ENCODE peak calls at places on chromosomes 4 and X, in nine cellular contexts. D is mammary epithelial cell, A is GM23248, X is endodermal cell, R is breast epithelium, Z is HCT116, I is brain microvascular endothelial cell, C is upper lobe of left lung, T is mesendoderm. P is an unnamed sample.

GRCh38 chr4:109908741-109909140 is 3.9 kb upstream of the EGF start:
- DNase-seq in A (no peak), D (no peak), T (no peak), I (no peak), C (no peak), X (no peak), Z (no peak), R (no peak), P (no peak)

GRCh38 chrX:150569155-150569477 is 695 bp downstream of the MTM1 start:
- DNase-seq in I (peak), Z (no peak), T (no peak), A (peak), R (no peak), C (no peak), X (no peak), D (peak), P (no peak)

GRCh38 chrX:5113128-5113527 is 1115.5 kb downstream of the NLGN4X start:
- DNase-seq in I (no peak), A (no peak), D (peak), Z (no peak), T (peak), X (no peak), R (no peak), C (no peak), P (no peak)

GRCh38 chr4:7817877-7818675 is 121.6 kb downstream of the AFAP1 start:
- DNase-seq in D (no peak), T (no peak), Z (no peak), R (no peak), X (no peak), A (no peak), C (no peak), I (peak), P (no peak)

GRCh38 chr4:173505924-173506779 is 23.9 kb downstream of the HAND2 start:
- DNase-seq in Z (peak), A (peak), X (peak), T (peak), C (no peak), R (no peak), D (no peak), I (peak), P (no peak)

GRCh38 chr4:183504930-183505555 is at the start of gene ING2:
- DNase-seq in I (peak), A (peak), Z (peak), C (peak), D (peak), X (no peak), T (peak), R (peak), P (no peak)

GRCh38 chrX:47093248-47093647 is 15.0 kb downstream of the RGN start:
- DNase-seq in A (peak), I (peak), T (no peak), X (no peak), Z (peak), D (peak), R (no peak), C (no peak), P (peak)

GRCh38 chr4:134202557-134202956 is 968 bp upstream of the PABPC4L start:
- DNase-seq in X (no peak), Z (no peak), R (no peak), A (no peak), T (no peak), C (no peak), D (no peak), I (no peak), P (no peak)

GRCh38 chr4:103292959-103293358 is 94.8 kb upstream of the CENPE start:
- DNase-seq in A (no peak), R (no peak), X (no peak), D (no peak), T (no peak), C (no peak), I (no peak), Z (no peak), P (no peak)

GRCh38 chr4:3828546-3828945 is 62.4 kb downstream of the ADRA2C start:
- DNase-seq in C (no peak), X (no peak), T (no peak), A (no peak), D (no peak), R (no peak), Z (no peak), I (no peak), P (no peak)

GRCh38 chr4:41930139-41930831 is 4.9 kb upstream of the TMEM33 start:
- DNase-seq in C (no peak), T (no peak), I (no peak), Z (no peak), R (no peak), A (no peak), D (no peak), X (no peak), P (no peak)

GRCh38 chrX:22397566-22397965 is 124.9 kb downstream of the CBLL2 start:
- DNase-seq in Z (no peak), C (no peak), X (no peak), R (no peak), D (peak), T (no peak), I (no peak), A (peak), P (no peak)

GRCh38 chr4:141352775-141353544 is 132.3 kb downstream of the ZNF330 start:
- DNase-seq in X (peak), A (peak), I (peak), T (peak), Z (no peak), R (no peak), C (no peak), D (peak), P (peak)

GRCh38 chr4:79632114-79632513 is 224.1 kb upstream of the GK2 start:
- DNase-seq in Z (no peak), X (no peak), I (no peak), T (peak), R (no peak), D (no peak), A (no peak), C (no peak), P (no peak)

GRCh38 chr4:120052840-120053239 is 13.8 kb downstream of the MAD2L1 start:
- DNase-seq in T (no peak), A (peak), C (no peak), I (peak), X (no peak), R (no peak), Z (no peak), D (peak), P (peak)

GRCh38 chrX:40439625-40440532 is 140.9 kb upstream of the ATP6AP2 start:
- DNase-seq in A (no peak), Z (no peak), I (no peak), T (peak), D (no peak), R (no peak), C (no peak), X (no peak), P (no peak)

GRCh38 chr4:53717064-53717549 is 125.8 kb upstream of the LNX1 start:
- DNase-seq in R (no peak), A (peak), C (no peak), I (peak), Z (no peak), T (no peak), D (no peak), X (no peak), P (no peak)

GRCh38 chr4:87975466-87975865 is at the start of gene SPP1:
- DNase-seq in D (peak), A (peak), Z (no peak), X (peak), C (no peak), I (peak), T (peak), R (no peak), P (no peak)

GRCh38 chr4:48899950-48900349 is 6.6 kb downstream of the OCIAD2 start:
- DNase-seq in A (no peak), D (no peak), T (no peak), C (no peak), I (peak), Z (no peak), X (no peak), R (no peak), P (no peak)

GRCh38 chr4:52019941-52020657 is at the start of gene LRRC66:
- DNase-seq in T (no peak), Z (peak), R (no peak), I (no peak), A (peak), C (no peak), X (no peak), D (no peak), P (no peak)

GRCh38 chr4:105181259-105181658 is 34.6 kb downstream of the TET2 start:
- DNase-seq in Z (no peak), D (no peak), X (no peak), C (no peak), T (peak), A (no peak), R (no peak), I (no peak), P (no peak)

GRCh38 chr4:88503344-88503743 is 20.2 kb downstream of the PYURF start:
- DNase-seq in Z (no peak), I (no peak), R (no peak), C (no peak), A (no peak), D (no peak), T (no peak), X (no peak), P (no peak)

GRCh38 chr4:1868293-1868692 is 2.9 kb upstream of the NSD2 start:
- DNase-seq in A (no peak), D (no peak), T (no peak), R (no peak), X (no peak), I (no peak), Z (no peak), C (no peak), P (no peak)

GRCh38 chr4:123107444-123108252 is 185.3 kb upstream of the NUDT6 start:
- DNase-seq in I (no peak), A (no peak), Z (no peak), R (no peak), C (peak), D (no peak), T (no peak), X (no peak), P (no peak)

GRCh38 chr4:37648084-37648817 is 37.9 kb downstream of the RELL1 start:
- DNase-seq in I (peak), A (peak), C (no peak), R (peak), X (peak), T (peak), D (peak), Z (peak), P (peak)

GRCh38 chr4:83581411-83582288 is 45.7 kb downstream of the GPAT3 start:
- DNase-seq in C (no peak), A (no peak), D (no peak), Z (no peak), R (no peak), T (no peak), I (no peak), X (no peak), P (no peak)

GRCh38 chr4:54586343-54586953 is 71.3 kb upstream of the KIT start:
- DNase-seq in C (no peak), I (peak), Z (no peak), D (peak), X (no peak), A (peak), R (no peak), T (no peak), P (peak)

GRCh38 chrX:41922125-41922521 is 1.2 kb downstream of the CASK start:
- DNase-seq in C (no peak), D (peak), Z (no peak), T (no peak), A (peak), I (peak), R (no peak), X (no peak), P (no peak)

GRCh38 chr4:182593864-182594263 is 323.3 kb downstream of the DCTD start:
- DNase-seq in T (no peak), X (no peak), I (peak), R (no peak), Z (no peak), D (no peak), A (no peak), C (no peak), P (no peak)

GRCh38 chr4:168882650-168883233 is 127.3 kb downstream of the CBR4 start:
- DNase-seq in X (no peak), I (peak), A (peak), T (peak), C (no peak), D (peak), R (no peak), Z (no peak), P (no peak)

GRCh38 chrX:39726810-39727209 is 370.9 kb downstream of the BCOR start:
- DNase-seq in A (peak), C (no peak), D (peak), X (no peak), T (peak), R (peak), Z (no peak), I (peak), P (no peak)

GRCh38 chrX:105552395-105552794 is 269.9 kb upstream of the NRK start:
- DNase-seq in X (no peak), A (no peak), C (no peak), T (peak), I (no peak), Z (no peak), R (no peak), D (peak), P (no peak)

GRCh38 chr4:82851902-82852750 is 38.8 kb downstream of the SEC31A start:
- DNase-seq in X (no peak), A (peak), I (no peak), Z (peak), R (no peak), C (no peak), T (peak), D (no peak), P (no peak)

GRCh38 chr4:155639674-155640529 is 26.7 kb upstream of the GUCY1A1 start:
- DNase-seq in I (no peak), T (no peak), R (no peak), X (no peak), C (no peak), A (no peak), Z (no peak), D (no peak), P (no peak)

GRCh38 chr4:166174717-166175510 is 301.9 kb downstream of the TLL1 start:
- DNase-seq in R (no peak), I (peak), C (no peak), A (no peak), X (no peak), T (no peak), D (peak), Z (no peak), P (no peak)

GRCh38 chrX:106863697-106864096 is 39.4 kb downstream of the RIPPLY1 start:
- DNase-seq in C (peak), A (no peak), T (no peak), I (no peak), Z (no peak), X (no peak), R (no peak), D (no peak), P (no peak)

GRCh38 chrX:151974336-151975227 is at the start of gene GABRE:
- DNase-seq in Z (no peak), R (no peak), A (peak), X (peak), D (no peak), I (no peak), C (peak), T (peak), P (no peak)

GRCh38 chr4:73841243-73841925 is 4.9 kb downstream of the CXCL6 start:
- DNase-seq in D (peak), T (no peak), Z (no peak), X (no peak), C (no peak), A (peak), R (no peak), I (no peak), P (no peak)

GRCh38 chr4:70980196-70980595 is 13.3 kb upstream of the DCK start:
- DNase-seq in Z (no peak), C (no peak), I (no peak), T (no peak), D (no peak), A (no peak), X (no peak), R (no peak), P (no peak)

GRCh38 chrX:48975041-48975440 is 3.4 kb upstream of the KCND1 start:
- DNase-seq in I (no peak), Z (no peak), X (no peak), A (no peak), D (no peak), T (no peak), C (no peak), R (no peak), P (no peak)

GRCh38 chrX:48971325-48972213 is at the start of gene KCND1:
- DNase-seq in X (peak), T (peak), I (peak), A (peak), D (no peak), Z (no peak), C (no peak), R (peak), P (no peak)

GRCh38 chrX:48974574-48974973 is 2.9 kb upstream of the KCND1 start:
- DNase-seq in D (no peak), X (no peak), R (no peak), I (no peak), T (no peak), Z (no peak), A (no peak), C (no peak), P (no peak)

GRCh38 chrX:48974033-48974432 is 2.4 kb upstream of the KCND1 start:
- DNase-seq in A (no peak), R (no peak), D (no peak), T (no peak), X (no peak), Z (no peak), I (no peak), C (no peak), P (no peak)

GRCh38 chrX:48972214-48973164 is 845 bp upstream of the KCND1 start:
- DNase-seq in R (no peak), Z (peak), I (peak), A (peak), D (no peak), C (no peak), T (peak), X (peak), P (no peak)
- H3K27ac ChIP-seq in R (peak), Z (no peak), I (no peak), A (no peak), D (no peak), C (no peak), T (no peak), X (no peak), P (no peak)

DNA sequence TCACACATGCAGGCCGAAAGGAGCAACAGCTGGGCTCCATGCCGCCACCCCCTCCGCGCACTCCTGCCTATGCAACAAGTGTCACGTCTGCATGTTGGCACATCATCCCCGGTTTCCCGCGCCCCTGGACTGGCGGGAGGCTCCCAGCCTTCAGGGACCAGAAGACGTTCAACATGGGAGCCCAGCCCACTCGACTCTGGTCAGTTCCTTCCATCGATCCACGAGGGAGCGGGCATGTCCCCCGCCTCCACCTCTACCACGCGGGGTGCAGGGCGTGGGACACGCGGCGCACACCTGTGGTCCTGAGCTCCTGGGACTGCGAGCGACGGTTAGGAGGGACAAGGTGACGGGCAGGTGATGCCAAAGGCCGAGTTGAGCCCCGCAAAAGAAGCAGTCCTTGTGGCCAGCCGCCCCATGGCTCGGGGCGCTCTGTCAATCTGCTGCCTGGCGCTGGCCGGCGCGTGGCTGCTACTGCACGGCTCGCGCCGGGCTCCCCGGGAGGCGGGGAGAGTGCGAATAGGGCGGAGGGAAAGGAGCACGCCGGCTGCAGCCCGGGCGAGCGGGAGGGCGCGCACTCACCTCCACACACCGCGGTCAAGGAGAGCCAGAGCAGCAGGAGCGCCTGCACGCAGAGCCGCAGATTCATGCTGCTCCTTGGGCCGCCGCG is 638 bp downstream of the APLN start:
- DNase-seq in A (peak), X (peak), C (peak), D (peak), T (no peak), Z (no peak), R (no peak), I (no peak), P (no peak)
- H3K27ac ChIP-seq in A (no peak), X (no peak), C (no peak), D (no peak), T (no peak), Z (no peak), R (no peak), I (no peak), P (no peak)

GRCh38 chr4:81445196-81445595 is 26.5 kb downstream of the RASGEF1B start:
- DNase-seq in I (no peak), C (no peak), A (no peak), D (no peak), Z (no peak), R (no peak), X (no peak), T (no peak), P (no peak)

GRCh38 chr4:81436928-81437327 is 34.8 kb downstream of the RASGEF1B start:
- DNase-seq in I (no peak), C (no peak), A (no peak), X (no peak), Z (no peak), T (no peak), D (no peak), R (no peak), P (no peak)

GRCh38 chr4:81446634-81447033 is 25.1 kb downstream of the RASGEF1B start:
- DNase-seq in R (no peak), C (no peak), T (no peak), D (no peak), A (no peak), Z (no peak), X (no peak), I (no peak), P (no peak)

GRCh38 chr4:81447551-81448266 is 24.0 kb downstream of the RASGEF1B start:
- DNase-seq in A (no peak), R (no peak), C (no peak), D (no peak), X (no peak), I (peak), T (no peak), Z (no peak), P (no peak)

GRCh38 chr4:81442479-81443085 is 29.1 kb downstream of the RASGEF1B start:
- DNase-seq in D (no peak), C (no peak), R (no peak), A (no peak), X (no peak), Z (no peak), T (no peak), I (no peak), P (no peak)
- H3K27ac ChIP-seq in D (no peak), C (no peak), R (no peak), A (no peak), X (no peak), Z (no peak), T (no peak), I (no peak), P (no peak)

GRCh38 chr4:186781032-186781917 is 57.6 kb upstream of the FAT1 start:
- DNase-seq in C (no peak), T (no peak), A (peak), Z (peak), D (peak), X (no peak), I (peak), R (no peak), P (peak)
- H3K27ac ChIP-seq in C (no peak), T (no peak), A (no peak), Z (no peak), D (peak), X (peak), I (peak), R (no peak), P (peak)

DNA sequence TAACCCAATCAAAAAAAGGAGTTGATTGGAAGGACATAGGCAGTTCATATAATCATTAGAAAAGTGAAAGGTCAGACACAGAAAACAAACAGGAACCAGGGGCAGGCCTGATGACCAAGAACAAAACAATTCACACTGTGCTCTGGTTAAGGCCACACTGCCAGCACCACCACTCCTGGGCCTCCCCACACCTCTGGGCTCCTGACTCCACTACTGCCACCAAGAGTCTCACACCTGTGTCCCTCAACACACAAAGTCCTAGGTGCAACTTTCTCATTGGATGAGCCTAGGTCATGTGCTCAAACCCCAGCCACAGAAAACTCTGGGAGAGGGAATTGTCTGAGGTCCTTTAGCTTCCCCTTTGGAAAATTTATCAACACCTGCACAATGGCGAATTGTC is 11.1 kb upstream of the FAM9C start:
- DNase-seq in I (no peak), C (no peak), A (no peak), D (no peak), T (peak), Z (no peak), X (no peak), R (no peak), P (no peak)
- H3K27ac ChIP-seq in I (no peak), C (no peak), A (no peak), D (no peak), T (no peak), Z (no peak), X (no peak), R (no peak), P (no peak)

GRCh38 chr4:94650129-94650495 is 107.6 kb upstream of the BMPR1B start:
- DNase-seq in X (no peak), T (no peak), C (no peak), A (no peak), Z (no peak), I (no peak), R (no peak), D (no peak), P (no peak)
- H3K27ac ChIP-seq in X (no peak), T (no peak), C (no peak), A (no peak), Z (no peak), I (no peak), R (no peak), D (no peak), P (no peak)